ENCODE peak calls at places on chromosomes 6 and 20, in four cellular contexts. O is B cell, E is tibial nerve, T is hippocampal formation. M is an unnamed sample.

GRCh38 chr6:130107710-130108109 is 89.3 kb downstream of the L3MBTL3 start:
- DNase-seq in O (no peak), E (no peak), T (no peak), M (no peak)

GRCh38 chr20:52219441-52219840 is 27.9 kb upstream of the ZFP64 start:
- DNase-seq in O (no peak), E (no peak), T (no peak), M (peak; percentile 28)

GRCh38 chr20:6122873-6123649 is at the start of gene FERMT1:
- DNase-seq in O (no peak), E (no peak), T (no peak), M (peak; percentile 45)

GRCh38 chr6:167550936-167551633 is 226.2 kb downstream of the TTLL2 start:
- DNase-seq in O (peak; percentile 23), E (peak; percentile 88), T (peak; percentile 58), M (no peak)

GRCh38 chr20:6632187-6632586 is 135.3 kb upstream of the BMP2 start:
- DNase-seq in O (no peak), E (no peak), T (no peak), M (no peak)

GRCh38 chr6:33967966-33968724 is 164.3 kb upstream of the MLN start:
- DNase-seq in O (peak; percentile 24), E (no peak), T (no peak), M (no peak)

GRCh38 chr6:118565317-118565960 is 17.3 kb downstream of the PLN start:
- DNase-seq in O (peak; percentile 58), E (no peak), T (no peak), M (peak; percentile 63)

GRCh38 chr6:149939909-149940672 is 1.7 kb upstream of the ULBP2 start:
- DNase-seq in O (peak; percentile 10), E (no peak), T (no peak), M (no peak)

GRCh38 chr6:109420751-109421150 is 19.7 kb downstream of the PPIL6 start:
- DNase-seq in O (no peak), E (no peak), T (no peak), M (no peak)

GRCh38 chr6:116251568-116252384 is 2.1 kb downstream of the TSPYL4 start:
- DNase-seq in O (no peak), E (no peak), T (no peak), M (no peak)

GRCh38 chr6:48111575-48111974 is 578 bp upstream of the PTCHD4 start:
- DNase-seq in O (no peak), E (no peak), T (no peak), M (no peak)

GRCh38 chr6:23003671-23004598 is 434.6 kb downstream of the HDGFL1 start:
- DNase-seq in O (no peak), E (no peak), T (no peak), M (no peak)

GRCh38 chr20:52062452-52063209 is 128.9 kb downstream of the ZFP64 start:
- DNase-seq in O (no peak), E (no peak), T (no peak), M (no peak)

GRCh38 chr20:37270586-37271420 is 9.2 kb upstream of the GHRH start:
- DNase-seq in O (peak; percentile 53), E (no peak), T (no peak), M (peak; percentile 66)

GRCh38 chr6:139567095-139567494 is 192.6 kb upstream of the CITED2 start:
- DNase-seq in O (no peak), E (no peak), T (no peak), M (no peak)

GRCh38 chr6:70846207-70846835 is 110.5 kb downstream of the B3GAT2 start:
- DNase-seq in O (no peak), E (no peak), T (no peak), M (no peak)

GRCh38 chr20:48928832-48929725 is 7.6 kb downstream of the ARFGEF2 start:
- DNase-seq in O (no peak), E (no peak), T (peak; percentile 22), M (no peak)

GRCh38 chr20:50467618-50468373 is 42.4 kb upstream of the PTPN1 start:
- DNase-seq in O (no peak), E (no peak), T (no peak), M (no peak)

GRCh38 chr6:3768502-3768901 is 17.0 kb upstream of the PXDC1 start:
- DNase-seq in O (no peak), E (no peak), T (no peak), M (no peak)

GRCh38 chr6:104943781-104944180 is 13.1 kb upstream of the LIN28B start:
- DNase-seq in O (no peak), E (no peak), T (no peak), M (no peak)

GRCh38 chr6:24949020-24949569 is 13.3 kb upstream of the RIPOR2 start:
- DNase-seq in O (peak; percentile 90), E (no peak), T (no peak), M (peak; percentile 50)

GRCh38 chr20:12331236-12331635 is 413.5 kb downstream of the BTBD3 start:
- DNase-seq in O (no peak), E (no peak), T (no peak), M (no peak)

GRCh38 chr6:74369556-74369993 is 673.6 kb downstream of the CD109 start:
- DNase-seq in O (no peak), E (no peak), T (no peak), M (no peak)

GRCh38 chr6:15870354-15871043 is 207.7 kb upstream of the DTNBP1 start:
- DNase-seq in O (no peak), E (no peak), T (no peak), M (no peak)

GRCh38 chr6:87391334-87391733 is 16.4 kb upstream of the CFAP206 start:
- DNase-seq in O (no peak), E (no peak), T (no peak), M (peak; percentile 51)

GRCh38 chr20:50469796-50470195 is 40.4 kb upstream of the PTPN1 start:
- DNase-seq in O (no peak), E (no peak), T (no peak), M (no peak)

GRCh38 chr6:128519132-128519930 is 1.1 kb downstream of the PTPRK start:
- DNase-seq in O (no peak), E (peak; percentile 16), T (peak; percentile 53), M (peak; percentile 20)

GRCh38 chr6:34115396-34116314 is 30.2 kb downstream of the GRM4 start:
- DNase-seq in O (no peak), E (no peak), T (no peak), M (peak; percentile 73)

GRCh38 chr20:49278817-49279676 is 1.2 kb upstream of the ZNFX1 start:
- DNase-seq in O (no peak), E (no peak), T (no peak), M (no peak)

GRCh38 chr6:9933674-9934073 is 481.2 kb downstream of the TFAP2A start:
- DNase-seq in O (no peak), E (no peak), T (no peak), M (no peak)

GRCh38 chr6:36201612-36202011 is 5.1 kb downstream of the BRPF3 start:
- DNase-seq in O (no peak), E (no peak), T (no peak), M (no peak)

GRCh38 chr20:58623579-58624473 is 27.3 kb upstream of the STX16 start:
- DNase-seq in O (no peak), E (no peak), T (peak; percentile 28), M (no peak)